ENCODE peak calls at places on chromosome 14, in eight cellular contexts. V, K, G, F, U, N, Y and R are unnamed samples.

GRCh38 chr14:97458302-97459137 is 661.3 kb downstream of the VRK1 start:
- DNase-seq in V (no peak), K (no peak), G (no peak), F (no peak), U (no peak), N (peak), Y (peak), R (no peak)

GRCh38 chr14:69605761-69606160 is 5.6 kb upstream of the SUSD6 start:
- DNase-seq in V (no peak), K (no peak), G (no peak), F (no peak), U (no peak), N (no peak), Y (no peak), R (no peak)

GRCh38 chr14:102164241-102164641 is 24.5 kb downstream of the WDR20 start:
- DNase-seq in V (no peak), K (no peak), G (no peak), F (no peak), U (no peak), N (no peak), Y (no peak), R (no peak)

GRCh38 chr14:20848316-20848954 is 42.8 kb upstream of the RNASE3 start:
- DNase-seq in V (no peak), K (no peak), G (no peak), F (no peak), U (no peak), N (no peak), Y (no peak), R (no peak)

GRCh38 chr14:33369972-33370371 is 431.3 kb downstream of the NPAS3 start:
- DNase-seq in V (no peak), K (no peak), G (no peak), F (no peak), U (no peak), N (no peak), Y (no peak), R (no peak)

GRCh38 chr14:60652674-60653387 is 3.6 kb upstream of the SIX1 start:
- DNase-seq in V (no peak), K (no peak), G (no peak), F (no peak), U (no peak), N (no peak), Y (peak), R (no peak)

GRCh38 chr14:77475432-77476115 is 17.7 kb downstream of the AHSA1 start:
- DNase-seq in V (no peak), K (no peak), G (no peak), F (peak), U (no peak), N (no peak), Y (peak), R (no peak)

GRCh38 chr14:68625366-68626090 is 167.3 kb downstream of the ZFP36L1 start:
- DNase-seq in V (no peak), K (no peak), G (no peak), F (no peak), U (no peak), N (no peak), Y (no peak), R (no peak)

GRCh38 chr14:88210426-88210825 is 112.6 kb downstream of the KCNK10 start:
- DNase-seq in V (no peak), K (no peak), G (no peak), F (peak), U (no peak), N (no peak), Y (no peak), R (no peak)

GRCh38 chr14:76432967-76433752 is 57.2 kb downstream of the ESRRB start:
- DNase-seq in V (no peak), K (no peak), G (no peak), F (no peak), U (no peak), N (no peak), Y (no peak), R (no peak)

GRCh38 chr14:101104485-101104884 is 201.0 kb upstream of the RTL1 start:
- DNase-seq in V (no peak), K (no peak), G (peak), F (peak), U (no peak), N (no peak), Y (no peak), R (no peak)

GRCh38 chr14:63840981-63841380 is 11.8 kb upstream of the SYNE2 start:
- DNase-seq in V (no peak), K (no peak), G (no peak), F (no peak), U (peak), N (peak), Y (no peak), R (no peak)

GRCh38 chr14:68373847-68374582 is 418.9 kb downstream of the ZFP36L1 start:
- DNase-seq in V (no peak), K (no peak), G (no peak), F (no peak), U (peak), N (no peak), Y (no peak), R (no peak)

GRCh38 chr14:52146504-52146903 is 77.6 kb upstream of the NID2 start:
- DNase-seq in V (no peak), K (no peak), G (no peak), F (no peak), U (no peak), N (no peak), Y (no peak), R (no peak)

GRCh38 chr14:21367582-21368144 is 16.2 kb downstream of the SUPT16H start:
- DNase-seq in V (no peak), K (no peak), G (no peak), F (no peak), U (no peak), N (no peak), Y (no peak), R (no peak)

GRCh38 chr14:22542360-22542759 is 46.7 kb downstream of the DAD1 start:
- DNase-seq in V (no peak), K (no peak), G (no peak), F (no peak), U (no peak), N (no peak), Y (no peak), R (no peak)

GRCh38 chr14:69657961-69658360 is 46.6 kb downstream of the SUSD6 start:
- DNase-seq in V (no peak), K (peak), G (no peak), F (no peak), U (no peak), N (peak), Y (peak), R (no peak)

GRCh38 chr14:101879212-101880015 is 85.0 kb upstream of the DYNC1H1 start:
- DNase-seq in V (no peak), K (no peak), G (no peak), F (no peak), U (no peak), N (no peak), Y (no peak), R (no peak)

GRCh38 chr14:104149617-104150141 is 11.3 kb downstream of the KIF26A start:
- DNase-seq in V (no peak), K (no peak), G (no peak), F (no peak), U (no peak), N (no peak), Y (peak), R (no peak)

GRCh38 chr14:103528512-103529382 is at the start of gene TRMT61A:
- DNase-seq in V (peak), K (no peak), G (peak), F (peak), U (peak), N (peak), Y (peak), R (no peak)

GRCh38 chr14:95484296-95484695 is 32.2 kb downstream of the SYNE3 start:
- DNase-seq in V (no peak), K (no peak), G (no peak), F (no peak), U (no peak), N (no peak), Y (no peak), R (no peak)

GRCh38 chr14:64734990-64735389 is 30.8 kb downstream of the PLEKHG3 start:
- DNase-seq in V (no peak), K (peak), G (no peak), F (peak), U (no peak), N (peak), Y (no peak), R (no peak)

GRCh38 chr14:91041450-91041849 is 19.0 kb downstream of the RPS6KA5 start:
- DNase-seq in V (no peak), K (no peak), G (no peak), F (no peak), U (no peak), N (no peak), Y (no peak), R (no peak)

GRCh38 chr14:75495882-75496281 is 26.4 kb upstream of the BATF start:
- DNase-seq in V (no peak), K (no peak), G (no peak), F (no peak), U (no peak), N (no peak), Y (no peak), R (no peak)

GRCh38 chr14:92473261-92473946 is 40.2 kb upstream of the RIN3 start:
- DNase-seq in V (no peak), K (peak), G (no peak), F (no peak), U (no peak), N (no peak), Y (no peak), R (no peak)

GRCh38 chr14:31489680-31490079 is 1.8 kb upstream of the GPR33 start:
- DNase-seq in V (no peak), K (no peak), G (no peak), F (no peak), U (peak), N (no peak), Y (no peak), R (no peak)

GRCh38 chr14:56196274-56196673 is 78.1 kb downstream of the PELI2 start:
- DNase-seq in V (no peak), K (no peak), G (no peak), F (no peak), U (no peak), N (no peak), Y (no peak), R (no peak)

GRCh38 chr14:102316048-102316745 is 3.3 kb upstream of the ZNF839 start:
- DNase-seq in V (no peak), K (no peak), G (no peak), F (peak), U (no peak), N (no peak), Y (peak), R (no peak)

GRCh38 chr14:21229821-21230220 is 39.4 kb downstream of the HNRNPC start:
- DNase-seq in V (no peak), K (no peak), G (no peak), F (no peak), U (no peak), N (no peak), Y (no peak), R (no peak)

GRCh38 chr14:74949211-74949610 is 6.2 kb downstream of the PGF start:
- DNase-seq in V (no peak), K (peak), G (no peak), F (no peak), U (no peak), N (no peak), Y (no peak), R (no peak)

GRCh38 chr14:91613459-91614145 is 103.5 kb upstream of the PPP4R3A start:
- DNase-seq in V (no peak), K (no peak), G (no peak), F (no peak), U (no peak), N (no peak), Y (no peak), R (no peak)